ENCODE peak calls at places on chromosomes 12 and 14, in four cellular contexts. A, L, Z and U are unnamed samples. For H3K9me3, the result is how much of the 10 kb centered on the place peaks cover.

GRCh38 chr12:124404162-124404561 is 109.3 kb downstream of the RFLNA start:
- DNase-seq in A (no peak), L (no peak), Z (no peak), U (no peak)

GRCh38 chr14:53942970-53943750 is 13.5 kb downstream of the BMP4 start:
- DNase-seq in A (no peak), L (no peak), Z (no peak), U (no peak)

GRCh38 chr12:3828888-3829287 is 44.3 kb downstream of the PARP11 start:
- DNase-seq in A (no peak), L (no peak), Z (no peak), U (no peak)

GRCh38 chr14:68210729-68211299 is 391.2 kb downstream of the RAD51B start:
- DNase-seq in A (no peak), L (peak), Z (no peak), U (no peak)

GRCh38 chr12:547883-548470 is 88.2 kb downstream of the B4GALNT3 start:
- DNase-seq in A (no peak), L (no peak), Z (no peak), U (no peak)

GRCh38 chr14:92460916-92461579 is 52.5 kb upstream of the RIN3 start:
- DNase-seq in A (no peak), L (no peak), Z (no peak), U (peak)

GRCh38 chr12:79983969-79984629 is 49.2 kb upstream of the PPP1R12A start:
- DNase-seq in A (no peak), L (peak), Z (no peak), U (no peak)

GRCh38 chr12:120687570-120688289 is 781 bp downstream of the MLEC start:
- DNase-seq in A (peak), L (peak), Z (peak), U (no peak)

GRCh38 chr14:52987514-52987913 is 36.7 kb upstream of the FERMT2 start:
- DNase-seq in A (no peak), L (no peak), Z (no peak), U (no peak)

GRCh38 chr14:75906680-75907280 is 75.0 kb downstream of the TGFB3 start:
- DNase-seq in A (no peak), L (peak), Z (no peak), U (peak)

GRCh38 chr14:58746701-58747100 is 108.9 kb downstream of the DACT1 start:
- DNase-seq in A (no peak), L (no peak), Z (no peak), U (no peak)

GRCh38 chr12:63838411-63838810 is 6.1 kb upstream of the SRGAP1 start:
- DNase-seq in A (no peak), L (no peak), Z (no peak), U (no peak)

GRCh38 chr12:79006306-79006705 is 141.7 kb downstream of the SYT1 start:
- DNase-seq in A (no peak), L (no peak), Z (no peak), U (no peak)

GRCh38 chr12:27709212-27709931 is 1.3 kb upstream of the MRPS35 start:
- DNase-seq in A (no peak), L (no peak), Z (no peak), U (no peak)

GRCh38 chr14:58072288-58073071 is 79.5 kb downstream of the ARMH4 start:
- DNase-seq in A (no peak), L (peak), Z (no peak), U (no peak)

GRCh38 chr12:28683371-28683770 is 465.7 kb upstream of the FAR2 start:
- DNase-seq in A (no peak), L (no peak), Z (no peak), U (no peak)

GRCh38 chr12:460301-461230 is 827 bp downstream of the B4GALNT3 start:
- DNase-seq in A (peak), L (peak), Z (peak), U (peak)

GRCh38 chr14:65753061-65753460 is 340.5 kb downstream of the FUT8 start:
- DNase-seq in A (no peak), L (peak), Z (no peak), U (no peak)

GRCh38 chr14:104288272-104288671 is 149.9 kb downstream of the KIF26A start:
- DNase-seq in A (peak), L (no peak), Z (peak), U (no peak)
- H3K9me3 ChIP-seq in A (under half), L (under half), Z (under half), U (under half)

GRCh38 chr14:105930572-105930971 is 404.2 kb downstream of the TMEM121 start:
- DNase-seq in A (no peak), L (no peak), Z (no peak), U (no peak)
- H3K9me3 ChIP-seq in A (under half), L (under half), Z (under half), U (under half)

GRCh38 chr14:87133073-87133815 is 859.7 kb downstream of the GALC start:
- DNase-seq in A (no peak), L (no peak), Z (no peak), U (no peak)

DNA sequence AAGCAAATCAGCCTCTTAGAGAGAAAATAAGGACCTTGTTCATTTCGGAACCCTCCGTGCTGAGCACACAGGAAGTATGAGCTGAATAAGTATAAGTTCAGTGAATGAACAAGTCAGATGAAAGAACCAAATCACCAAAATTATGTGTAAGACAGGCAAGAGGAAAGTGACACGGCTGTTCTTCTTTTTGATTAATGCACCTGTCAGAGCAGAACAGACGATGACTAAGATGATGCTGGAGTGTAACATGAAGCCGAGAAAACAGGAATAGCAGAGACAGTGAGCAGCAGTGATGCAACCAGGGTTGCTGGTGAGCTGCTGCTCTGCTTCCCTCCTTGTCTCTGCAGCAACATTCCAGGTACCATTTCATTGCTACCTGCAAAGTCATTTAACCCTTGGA is 861.1 kb downstream of the GALC start:
- DNase-seq in A (no peak), L (no peak), Z (no peak), U (no peak)
- H3K9me3 ChIP-seq in A (under half), L (under half), Z (under half), U (under half)

DNA sequence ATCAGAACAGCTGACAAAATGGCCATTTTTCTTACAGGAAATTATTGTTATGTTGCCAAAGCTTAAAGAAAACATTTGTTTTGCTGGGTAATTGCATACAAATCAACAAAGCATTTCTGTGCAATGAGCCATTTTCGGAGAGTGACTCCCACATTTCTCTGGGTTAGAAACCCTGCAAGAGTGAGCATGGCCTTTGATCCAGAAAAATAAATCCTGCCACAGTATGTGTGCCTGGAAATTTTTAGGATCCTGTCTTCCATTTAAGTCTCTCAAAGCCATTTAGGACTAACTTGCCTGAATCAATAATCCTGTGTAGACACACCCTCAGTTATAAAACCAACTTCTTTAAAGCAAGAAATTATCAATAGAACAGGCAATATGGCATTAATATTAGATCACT is 617 bp downstream of the SLCO1A2 start:
- DNase-seq in A (no peak), L (no peak), Z (no peak), U (no peak)
- H3K9me3 ChIP-seq in A (under half), L (under half), Z (under half), U (under half)

DNA sequence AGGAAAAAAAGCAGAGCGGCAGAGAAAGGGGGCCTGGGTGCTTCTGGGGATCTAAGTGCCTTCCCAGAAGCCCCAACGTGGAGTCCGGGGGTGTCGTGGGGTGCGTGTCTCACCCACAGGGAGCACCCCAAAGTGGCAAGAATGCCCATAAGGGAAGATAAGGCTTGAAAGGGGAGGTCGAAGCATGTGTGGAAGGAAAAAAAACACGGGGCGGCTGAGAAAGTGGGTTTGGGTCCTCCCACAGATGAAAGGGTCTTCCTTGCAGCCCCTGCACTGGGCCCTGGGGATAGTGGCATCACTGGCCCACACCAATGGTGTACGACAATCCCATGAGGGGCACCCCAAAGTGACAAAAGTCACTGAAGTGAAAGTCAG is 275.5 kb downstream of the ALG10 start:
- DNase-seq in A (peak), L (no peak), Z (peak), U (no peak)
- H3K9me3 ChIP-seq in A (under half), L (under half), Z (under half), U (under half)

DNA sequence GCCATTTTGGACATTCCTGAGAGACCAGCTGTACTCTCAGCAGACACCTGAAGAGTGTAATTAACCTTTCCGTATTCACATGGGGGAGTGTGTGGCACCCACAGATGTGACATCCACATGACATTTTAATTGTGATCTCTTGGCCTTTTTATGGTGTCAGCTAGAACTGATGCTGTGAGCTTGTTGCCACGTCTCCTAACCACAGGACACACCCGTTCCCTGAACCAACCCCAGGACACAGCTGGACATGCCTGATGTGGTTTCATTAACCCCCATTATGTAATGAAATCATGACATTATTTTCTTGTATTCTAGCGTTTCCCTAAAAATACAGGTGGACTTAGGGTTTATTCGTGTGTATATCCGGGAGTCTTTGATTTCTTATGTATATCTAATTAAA is 1036.1 kb downstream of the TMEM121 start:
- DNase-seq in A (no peak), L (no peak), Z (no peak), U (no peak)
- H3K9me3 ChIP-seq in A (under half), L (under half), Z (under half), U (under half)